ENCODE peak calls at places on chromosomes 4 and X, in six cellular contexts. One of them, this sample, is unnamed. For H3K27me3, the result is how much of the 10 kb centered on the place peaks cover.

GRCh38 chrX:29666361-29666760 is 549.0 kb upstream of the MAGEB2 start:
- DNase-seq in hepatocyte: no peak
- DNase-seq in left ventricle myocardium inferior: no peak
- DNase-seq in Caco-2: no peak
- DNase-seq in cardiac muscle cell: no peak
- DNase-seq in DND-41: no peak
- DNase-seq in this sample: no peak

GRCh38 chrX:148380614-148381561 is 119.5 kb upstream of the AFF2 start:
- DNase-seq in cardiac muscle cell: no peak
- DNase-seq in DND-41: peak
- DNase-seq in Caco-2: no peak
- DNase-seq in left ventricle myocardium inferior: no peak
- DNase-seq in hepatocyte: peak
- DNase-seq in this sample: no peak

GRCh38 chrX:109839694-109840358 is 106.8 kb upstream of the ACSL4 start:
- DNase-seq in hepatocyte: peak
- DNase-seq in Caco-2: no peak
- DNase-seq in left ventricle myocardium inferior: peak
- DNase-seq in cardiac muscle cell: peak
- DNase-seq in DND-41: no peak
- DNase-seq in this sample: no peak

GRCh38 chrX:46572295-46572936 is 1.1 kb upstream of the CHST7 start:
- DNase-seq in left ventricle myocardium inferior: no peak
- DNase-seq in hepatocyte: no peak
- DNase-seq in cardiac muscle cell: no peak
- DNase-seq in DND-41: no peak
- DNase-seq in Caco-2: no peak
- DNase-seq in this sample: no peak

GRCh38 chr4:132063829-132064228 is 1085.3 kb upstream of the PCDH10 start:
- DNase-seq in cardiac muscle cell: peak
- DNase-seq in DND-41: no peak
- DNase-seq in left ventricle myocardium inferior: no peak
- DNase-seq in Caco-2: no peak
- DNase-seq in hepatocyte: no peak
- DNase-seq in this sample: no peak

GRCh38 chr4:152729466-152729865 is 49.7 kb upstream of the TMEM154 start:
- DNase-seq in cardiac muscle cell: peak
- DNase-seq in left ventricle myocardium inferior: no peak
- DNase-seq in hepatocyte: no peak
- DNase-seq in DND-41: no peak
- DNase-seq in Caco-2: no peak
- DNase-seq in this sample: no peak

GRCh38 chrX:17939724-17940123 is 78.6 kb upstream of the RAI2 start:
- DNase-seq in Caco-2: no peak
- DNase-seq in left ventricle myocardium inferior: no peak
- DNase-seq in hepatocyte: no peak
- DNase-seq in cardiac muscle cell: no peak
- DNase-seq in DND-41: no peak
- DNase-seq in this sample: no peak

GRCh38 chr4:91035276-91035675 is 908.1 kb downstream of the CCSER1 start:
- DNase-seq in cardiac muscle cell: no peak
- DNase-seq in hepatocyte: no peak
- DNase-seq in left ventricle myocardium inferior: no peak
- DNase-seq in Caco-2: no peak
- DNase-seq in DND-41: no peak
- DNase-seq in this sample: no peak

GRCh38 chr4:177450421-177451107 is 8.3 kb upstream of the AGA start:
- DNase-seq in Caco-2: no peak
- DNase-seq in left ventricle myocardium inferior: no peak
- DNase-seq in DND-41: no peak
- DNase-seq in hepatocyte: no peak
- DNase-seq in cardiac muscle cell: peak
- DNase-seq in this sample: no peak

GRCh38 chr4:89363786-89364185 is 56.2 kb upstream of the GPRIN3 start:
- DNase-seq in left ventricle myocardium inferior: no peak
- DNase-seq in cardiac muscle cell: no peak
- DNase-seq in hepatocyte: no peak
- DNase-seq in DND-41: no peak
- DNase-seq in Caco-2: no peak
- DNase-seq in this sample: no peak

GRCh38 chr4:108744307-108744706 is 18.5 kb downstream of the ETNPPL start:
- DNase-seq in Caco-2: no peak
- DNase-seq in hepatocyte: no peak
- DNase-seq in left ventricle myocardium inferior: no peak
- DNase-seq in cardiac muscle cell: no peak
- DNase-seq in DND-41: no peak
- DNase-seq in this sample: no peak

GRCh38 chr4:76306882-76307669 is 543 bp downstream of the STBD1 start:
- DNase-seq in DND-41: no peak
- DNase-seq in left ventricle myocardium inferior: peak
- DNase-seq in Caco-2: peak
- DNase-seq in hepatocyte: peak
- DNase-seq in cardiac muscle cell: peak
- DNase-seq in this sample: peak

GRCh38 chr4:67988986-67989385 is 25.7 kb upstream of the TMPRSS11A start:
- DNase-seq in left ventricle myocardium inferior: no peak
- DNase-seq in DND-41: no peak
- DNase-seq in hepatocyte: no peak
- DNase-seq in cardiac muscle cell: peak
- DNase-seq in Caco-2: no peak
- DNase-seq in this sample: no peak

GRCh38 chrX:57282568-57282967 is 3.9 kb upstream of the FAAH2 start:
- DNase-seq in DND-41: no peak
- DNase-seq in left ventricle myocardium inferior: no peak
- DNase-seq in Caco-2: no peak
- DNase-seq in hepatocyte: no peak
- DNase-seq in cardiac muscle cell: no peak
- DNase-seq in this sample: no peak

GRCh38 chr4:147732516-147733193 is 767 bp downstream of the ARHGAP10 start:
- DNase-seq in DND-41: no peak
- DNase-seq in left ventricle myocardium inferior: peak
- DNase-seq in Caco-2: peak
- DNase-seq in cardiac muscle cell: peak
- DNase-seq in hepatocyte: peak
- DNase-seq in this sample: peak

GRCh38 chr4:52098618-52099017 is 47.5 kb downstream of the SPATA18 start:
- DNase-seq in DND-41: no peak
- DNase-seq in cardiac muscle cell: no peak
- DNase-seq in hepatocyte: no peak
- DNase-seq in left ventricle myocardium inferior: no peak
- DNase-seq in Caco-2: no peak
- DNase-seq in this sample: no peak

GRCh38 chr4:76203541-76203940 is 10.1 kb downstream of the SCARB2 start:
- DNase-seq in DND-41: no peak
- DNase-seq in Caco-2: no peak
- DNase-seq in left ventricle myocardium inferior: no peak
- DNase-seq in hepatocyte: no peak
- DNase-seq in cardiac muscle cell: no peak
- DNase-seq in this sample: no peak

GRCh38 chr4:6595897-6596537 is 21.0 kb downstream of the MAN2B2 start:
- DNase-seq in DND-41: no peak
- DNase-seq in Caco-2: no peak
- DNase-seq in left ventricle myocardium inferior: no peak
- DNase-seq in cardiac muscle cell: no peak
- DNase-seq in hepatocyte: no peak
- DNase-seq in this sample: no peak

GRCh38 chr4:182137343-182137742 is 105.9 kb upstream of the TENM3 start:
- DNase-seq in Caco-2: no peak
- DNase-seq in left ventricle myocardium inferior: no peak
- DNase-seq in cardiac muscle cell: no peak
- DNase-seq in DND-41: no peak
- DNase-seq in hepatocyte: no peak
- DNase-seq in this sample: no peak

GRCh38 chr4:78585633-78586032 is 34.1 kb downstream of the ANXA3 start:
- DNase-seq in DND-41: no peak
- DNase-seq in left ventricle myocardium inferior: no peak
- DNase-seq in hepatocyte: no peak
- DNase-seq in cardiac muscle cell: no peak
- DNase-seq in Caco-2: no peak
- DNase-seq in this sample: no peak

GRCh38 chr4:94462572-94462971 is 10.8 kb downstream of the PDLIM5 start:
- DNase-seq in hepatocyte: no peak
- DNase-seq in DND-41: no peak
- DNase-seq in Caco-2: no peak
- DNase-seq in cardiac muscle cell: no peak
- DNase-seq in left ventricle myocardium inferior: no peak
- DNase-seq in this sample: no peak

GRCh38 chr4:90540536-90540935 is 413.3 kb downstream of the CCSER1 start:
- DNase-seq in left ventricle myocardium inferior: no peak
- DNase-seq in cardiac muscle cell: no peak
- DNase-seq in hepatocyte: no peak
- DNase-seq in DND-41: no peak
- DNase-seq in Caco-2: no peak
- DNase-seq in this sample: no peak

GRCh38 chrX:41145920-41146608 is 60.8 kb downstream of the USP9X start:
- DNase-seq in Caco-2: no peak
- DNase-seq in cardiac muscle cell: peak
- DNase-seq in DND-41: no peak
- DNase-seq in left ventricle myocardium inferior: no peak
- DNase-seq in hepatocyte: peak
- DNase-seq in this sample: no peak

DNA sequence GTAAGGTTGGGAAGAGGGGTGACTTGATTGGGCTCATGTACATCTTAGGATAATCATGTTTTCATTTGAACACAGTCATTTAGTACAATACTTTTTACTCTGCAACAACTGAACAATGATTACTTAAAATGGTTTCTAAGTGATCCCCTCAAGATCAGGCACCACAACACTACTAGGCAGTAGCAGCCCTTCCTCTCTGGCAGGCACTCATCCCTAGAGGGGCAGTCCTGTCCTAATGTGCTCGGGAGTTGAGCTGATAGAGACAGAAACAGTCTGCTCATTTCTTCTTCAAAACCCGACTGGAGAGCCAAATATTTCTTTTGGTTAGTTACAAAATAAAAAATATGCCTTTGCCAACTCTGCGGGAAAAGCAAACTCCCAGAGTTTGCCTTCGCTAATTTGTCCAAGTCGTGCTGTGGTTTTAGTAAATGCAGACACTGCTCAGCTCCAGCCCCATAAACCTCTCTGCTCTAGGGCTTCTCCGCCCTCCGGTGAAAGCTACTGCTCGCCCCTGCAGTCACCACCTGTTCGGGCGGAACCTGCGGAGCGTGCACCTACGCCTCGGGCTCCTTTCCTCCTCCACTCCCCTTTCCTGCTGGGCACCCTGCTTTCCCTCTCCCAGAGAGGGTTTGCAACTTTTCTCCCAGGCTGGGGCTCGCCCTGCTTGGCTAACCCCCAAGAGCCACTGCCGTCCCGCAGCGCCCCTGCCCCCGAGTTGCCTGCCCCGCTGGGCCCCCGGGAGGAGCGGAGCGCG is 524 bp upstream of the NPNT start:
- DNase-seq in Caco-2: peak
- DNase-seq in cardiac muscle cell: peak
- DNase-seq in hepatocyte: peak
- DNase-seq in left ventricle myocardium inferior: no peak
- DNase-seq in DND-41: no peak
- DNase-seq in this sample: peak
- H3K27me3 ChIP-seq in Caco-2: under half
- H3K27me3 ChIP-seq in cardiac muscle cell: half or more
- H3K27me3 ChIP-seq in hepatocyte: under half
- H3K27me3 ChIP-seq in left ventricle myocardium inferior: under half
- H3K27me3 ChIP-seq in DND-41: under half
- H3K27me3 ChIP-seq in this sample: under half

DNA sequence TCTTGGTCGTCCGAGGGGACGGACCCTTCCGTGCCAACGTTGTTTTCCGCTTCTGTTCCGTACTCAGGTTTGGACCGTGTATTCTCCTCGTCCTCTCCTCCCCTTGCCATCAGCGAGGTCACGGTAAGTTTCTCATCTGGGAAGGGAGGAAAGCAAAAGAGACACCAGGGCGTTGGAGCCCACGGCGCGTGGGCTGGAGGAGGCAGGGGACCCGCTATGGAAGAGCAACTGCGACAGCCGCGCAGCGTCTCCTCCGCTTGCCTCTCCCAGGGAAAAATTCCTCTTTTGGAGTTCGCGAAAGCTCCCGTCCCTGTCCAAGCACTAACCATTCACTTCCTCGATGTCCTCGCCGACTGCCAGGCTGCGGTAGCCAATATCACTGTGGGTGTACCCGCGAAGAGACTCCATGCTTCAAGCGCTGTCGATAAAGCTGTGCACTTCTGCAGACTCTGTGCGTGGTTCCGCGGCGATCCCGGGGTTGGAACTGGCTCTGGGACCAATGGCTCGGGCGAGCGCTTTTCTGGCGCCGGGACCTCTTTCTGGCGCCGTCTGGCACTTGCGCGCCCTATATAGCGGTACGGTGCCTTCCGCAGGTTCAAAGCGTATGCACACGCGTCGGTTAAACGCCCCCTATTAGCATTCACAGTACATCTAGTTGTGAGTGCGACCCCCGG is at the start of gene ESX1:
- DNase-seq in left ventricle myocardium inferior: no peak
- DNase-seq in DND-41: no peak
- DNase-seq in hepatocyte: no peak
- DNase-seq in Caco-2: no peak
- DNase-seq in cardiac muscle cell: peak
- DNase-seq in this sample: no peak
- H3K27me3 ChIP-seq in left ventricle myocardium inferior: half or more
- H3K27me3 ChIP-seq in DND-41: under half
- H3K27me3 ChIP-seq in hepatocyte: half or more
- H3K27me3 ChIP-seq in Caco-2: under half
- H3K27me3 ChIP-seq in cardiac muscle cell: half or more
- H3K27me3 ChIP-seq in this sample: under half

GRCh38 chrX:15128838-15129237 is 141.0 kb downstream of the ASB9 start:
- DNase-seq in left ventricle myocardium inferior: no peak
- DNase-seq in hepatocyte: peak
- DNase-seq in cardiac muscle cell: no peak
- DNase-seq in DND-41: no peak
- DNase-seq in Caco-2: no peak
- DNase-seq in this sample: no peak
- H3K27me3 ChIP-seq in left ventricle myocardium inferior: under half
- H3K27me3 ChIP-seq in hepatocyte: under half
- H3K27me3 ChIP-seq in cardiac muscle cell: under half
- H3K27me3 ChIP-seq in DND-41: under half
- H3K27me3 ChIP-seq in Caco-2: under half
- H3K27me3 ChIP-seq in this sample: under half

DNA sequence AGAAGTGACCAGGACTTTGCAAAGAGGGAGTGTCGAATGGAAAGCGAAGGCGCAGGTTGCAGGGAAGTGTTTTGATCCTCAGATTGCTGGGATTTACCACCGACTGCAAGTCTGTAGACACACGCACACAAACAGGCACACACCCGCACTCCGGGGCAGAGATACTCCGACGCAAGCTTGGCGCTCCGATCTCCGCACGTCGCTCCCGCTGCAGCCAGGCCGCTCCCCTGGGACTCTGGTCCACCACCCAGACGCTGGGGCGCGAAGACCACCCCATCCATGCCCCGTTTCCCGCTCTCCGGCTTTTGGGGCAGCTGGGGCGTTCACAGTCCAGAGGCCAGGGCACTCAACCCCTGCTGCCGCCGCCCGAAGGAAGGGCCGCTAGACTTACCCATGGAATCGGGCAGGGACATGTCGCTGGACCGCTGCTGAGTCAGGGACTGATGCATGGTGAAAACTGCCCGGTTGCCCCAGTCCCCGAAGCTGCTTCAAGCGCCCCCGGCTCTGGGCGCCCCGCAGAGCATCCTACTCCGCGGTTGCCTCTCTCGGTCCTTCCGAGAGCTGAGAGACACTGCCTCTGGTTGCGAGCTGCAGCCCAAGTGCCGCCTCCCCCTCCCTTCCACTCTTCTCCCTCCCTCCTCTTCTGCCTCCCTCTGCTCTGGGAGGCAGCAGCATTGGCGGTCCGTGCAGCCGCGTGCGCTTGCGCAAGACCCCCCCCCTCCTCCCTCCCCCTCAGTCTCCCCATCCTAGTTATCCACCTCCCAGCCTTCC is at the start of gene TMEM255A:
- DNase-seq in hepatocyte: peak
- DNase-seq in cardiac muscle cell: peak
- DNase-seq in Caco-2: no peak
- DNase-seq in DND-41: no peak
- DNase-seq in left ventricle myocardium inferior: no peak
- DNase-seq in this sample: peak
- H3K27me3 ChIP-seq in hepatocyte: under half
- H3K27me3 ChIP-seq in cardiac muscle cell: under half
- H3K27me3 ChIP-seq in Caco-2: under half
- H3K27me3 ChIP-seq in DND-41: under half
- H3K27me3 ChIP-seq in left ventricle myocardium inferior: half or more
- H3K27me3 ChIP-seq in this sample: under half